ENCODE peak calls at places on chromosomes 5 and 9, in seven cellular contexts. F is endodermal cell, J is Caco-2, M is fibroblast of mammary gland, C is foreskin fibroblast, P is heart left ventricle, A is sigmoid colon. G is an unnamed sample.

GRCh38 chr5:174457141-174457678 is 267.2 kb upstream of the MSX2 start:
- DNase-seq in A (no peak), M (no peak), C (no peak), P (no peak), J (no peak), F (peak; percentile 70), G (no peak)

GRCh38 chr5:109656829-109657228 is 32.9 kb upstream of the MAN2A1 start:
- DNase-seq in P (peak; percentile 38), C (peak; percentile 69), A (peak; percentile 68), F (no peak), J (no peak), M (peak; percentile 63), G (peak; percentile 82)

GRCh38 chr5:115375922-115376321 is 79.5 kb upstream of the CCDC112 start:
- DNase-seq in J (no peak), A (no peak), F (no peak), M (peak; percentile 70), P (peak; percentile 34), C (peak; percentile 42), G (no peak)

GRCh38 chr5:68557162-68557936 is 341.8 kb downstream of the PIK3R1 start:
- DNase-seq in J (no peak), P (no peak), M (no peak), C (no peak), F (no peak), A (no peak), G (no peak)

GRCh38 chr5:150295172-150295611 is 5.6 kb upstream of the CAMK2A start:
- DNase-seq in J (no peak), M (peak; percentile 68), A (peak; percentile 73), C (peak; percentile 61), F (no peak), P (no peak), G (no peak)

GRCh38 chr9:130680836-130681768 is 12.5 kb upstream of the EXOSC2 start:
- DNase-seq in P (peak; percentile 54), A (peak; percentile 90), F (peak; percentile 90), J (peak; percentile 88), C (peak; percentile 89), M (peak; percentile 83), G (peak; percentile 82)

GRCh38 chr5:25119654-25120053 is 474.9 kb upstream of the CDH10 start:
- DNase-seq in C (no peak), M (peak; percentile 0), A (no peak), F (no peak), P (no peak), J (peak; percentile 2), G (no peak)

GRCh38 chr9:135504262-135505229 is 4.1 kb downstream of the MRPS2 start:
- DNase-seq in M (peak; percentile 65), J (peak; percentile 71), A (peak; percentile 74), P (peak; percentile 61), C (peak; percentile 57), F (peak; percentile 89), G (no peak)

GRCh38 chr5:119319401-119319800 is 36.4 kb upstream of the TNFAIP8 start:
- DNase-seq in M (no peak), P (no peak), J (no peak), C (no peak), F (no peak), A (no peak), G (no peak)

GRCh38 chr5:112119527-112119926 is 299.6 kb downstream of the EPB41L4A start:
- DNase-seq in P (no peak), C (no peak), M (no peak), A (no peak), F (no peak), J (no peak), G (no peak)

GRCh38 chr5:82160948-82161347 is 117.2 kb downstream of the RPS23 start:
- DNase-seq in F (no peak), A (no peak), C (peak; percentile 44), P (no peak), J (no peak), M (peak; percentile 38), G (no peak)

GRCh38 chr5:34657550-34657921 is 1.4 kb downstream of the RAI14 start:
- DNase-seq in C (no peak), F (peak; percentile 76), P (no peak), M (peak; percentile 51), A (peak; percentile 68), J (peak; percentile 35), G (no peak)

GRCh38 chr9:13607746-13608445 is 328.4 kb upstream of the MPDZ start:
- DNase-seq in M (no peak), C (no peak), A (no peak), F (no peak), P (no peak), J (no peak), G (no peak)

GRCh38 chr5:87829214-87829551 is 416.5 kb upstream of the CCNH start:
- DNase-seq in P (peak; percentile 35), F (no peak), J (no peak), C (peak; percentile 62), M (peak; percentile 85), A (peak; percentile 83), G (no peak)

GRCh38 chr5:173016621-173017046 is 33.1 kb downstream of the ATP6V0E1 start:
- DNase-seq in C (peak; percentile 24), J (no peak), A (peak; percentile 74), F (no peak), M (peak; percentile 77), P (peak; percentile 41), G (peak; percentile 74)

GRCh38 chr5:10218658-10219057 is 31.0 kb downstream of the ATPSCKMT start:
- DNase-seq in M (no peak), P (no peak), F (no peak), C (no peak), J (no peak), A (no peak), G (no peak)

GRCh38 chr5:98492258-98492657 is 281.2 kb upstream of the RGMB start:
- DNase-seq in P (no peak), M (peak; percentile 40), F (no peak), J (no peak), A (no peak), C (peak; percentile 32), G (no peak)

GRCh38 chr5:131810510-131811249 is 13.9 kb upstream of the FNIP1 start:
- DNase-seq in A (no peak), J (peak; percentile 19), M (peak; percentile 25), C (no peak), F (peak; percentile 50), P (no peak), G (no peak)
- TF ChIP-seq CTCF in A (no peak), J (peak; percentile 16), M (peak; percentile 31), C (peak; percentile 16), F (peak; percentile 77), P (peak; percentile 39), G (no peak)

GRCh38 chr5:71589903-71590302 is 2.8 kb downstream of the MCCC2 start:
- DNase-seq in M (no peak), P (no peak), J (no peak), F (no peak), A (no peak), C (no peak), G (no peak)
- H3K4me3 ChIP-seq in M (no peak overlapping the region), P (no peak overlapping the region), J (no peak overlapping the region), F (no peak overlapping the region), A (no peak overlapping the region), C (no peak overlapping the region), G (no peak overlapping the region)

GRCh38 chr9:1102010-1102712 is 52.0 kb downstream of the DMRT2 start:
- DNase-seq in P (no peak), A (no peak), C (no peak), M (no peak), F (no peak), J (no peak), G (no peak)

GRCh38 chr9:1100192-1100591 is 50.0 kb downstream of the DMRT2 start:
- DNase-seq in J (no peak), P (no peak), C (no peak), M (no peak), F (no peak), A (no peak), G (no peak)

GRCh38 chr9:1096155-1096964 is 46.2 kb downstream of the DMRT2 start:
- DNase-seq in J (no peak), C (no peak), F (no peak), P (no peak), M (no peak), A (no peak), G (no peak)

GRCh38 chr9:1098551-1098950 is 48.4 kb downstream of the DMRT2 start:
- DNase-seq in C (no peak), F (no peak), P (no peak), A (no peak), M (peak; percentile 18), J (no peak), G (no peak)

DNA sequence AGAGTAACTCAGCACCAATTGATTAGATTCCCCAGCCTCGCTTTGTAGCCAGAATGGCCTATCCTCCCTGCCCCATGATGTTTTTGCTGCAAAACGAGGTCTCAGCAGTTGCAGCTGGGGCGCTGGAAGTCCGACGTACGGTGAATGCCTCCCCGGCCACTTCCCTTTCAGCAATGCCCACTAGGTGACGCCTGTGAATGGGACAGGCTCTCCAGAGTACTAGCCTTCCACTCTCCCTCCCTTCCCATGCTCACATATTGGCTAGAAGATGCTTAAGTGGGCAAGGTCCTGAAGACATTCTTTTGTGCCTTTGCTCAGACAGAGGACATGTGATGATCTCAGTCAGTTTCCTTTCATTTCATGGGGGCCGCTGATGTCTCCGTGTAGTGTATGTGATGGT is 50.8 kb downstream of the DMRT2 start:
- DNase-seq in A (no peak), P (peak; percentile 32), F (peak; percentile 66), M (peak; percentile 45), J (peak; percentile 64), C (peak; percentile 17), G (no peak)
- TF ChIP-seq CTCF in A (no peak), P (peak; percentile 47), F (peak; percentile 85), M (peak; percentile 68), J (peak; percentile 57), C (peak; percentile 92), G (no peak)

DNA sequence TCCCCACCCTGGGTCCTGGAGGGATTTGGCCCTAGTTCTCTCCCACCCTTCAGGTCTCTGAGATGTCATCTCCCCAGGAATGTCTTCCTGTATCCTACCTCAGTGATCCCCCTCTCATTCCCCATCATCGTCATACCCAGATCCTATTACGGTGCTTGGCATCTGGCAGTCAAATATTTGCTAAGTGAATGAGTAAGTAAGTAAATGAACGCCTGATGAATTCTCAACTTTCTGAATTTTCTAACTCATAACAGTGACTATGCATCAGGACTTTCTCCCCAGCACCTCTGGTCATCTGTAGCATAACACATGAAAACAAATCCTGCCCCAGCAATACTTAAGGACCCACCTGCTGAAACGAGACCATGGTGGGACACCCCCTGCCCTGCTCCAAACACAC is 244.2 kb downstream of the EBF1 start:
- DNase-seq in P (no peak), M (no peak), A (no peak), C (no peak), F (no peak), J (no peak), G (no peak)
- H3K4me3 ChIP-seq in P (no peak overlapping the region), M (no peak overlapping the region), A (no peak overlapping the region), C (no peak overlapping the region), F (no peak overlapping the region), J (no peak overlapping the region), G (no peak overlapping the region)